ENCODE peak calls at places on chromosomes 6 and 20, in eight cellular contexts. One of them, this sample, is unnamed.
A peak's percentile ranks its signal among the peaks of the same experiment; 100 is the strongest.

GRCh38 chr6:39003072-39003471 is 45.5 kb upstream of the GLP1R start:
- DNase-seq in IMR-90: no peak
- DNase-seq in BE2C: peak; percentile 18
- DNase-seq in tibial artery: no peak
- DNase-seq in thoracic aorta: no peak
- DNase-seq in endodermal cell: peak; percentile 75
- DNase-seq in upper lobe of right lung: no peak
- DNase-seq in uterus: no peak
- DNase-seq in this sample: peak; percentile 23

GRCh38 chr6:132504757-132505156 is 8.2 kb downstream of the STX7 start:
- DNase-seq in BE2C: no peak
- DNase-seq in upper lobe of right lung: no peak
- DNase-seq in tibial artery: no peak
- DNase-seq in uterus: no peak
- DNase-seq in thoracic aorta: no peak
- DNase-seq in IMR-90: no peak
- DNase-seq in endodermal cell: no peak
- DNase-seq in this sample: no peak

GRCh38 chr6:46005254-46005653 is 10.4 kb downstream of the CLIC5 start:
- DNase-seq in tibial artery: no peak
- DNase-seq in BE2C: no peak
- DNase-seq in uterus: no peak
- DNase-seq in IMR-90: no peak
- DNase-seq in thoracic aorta: no peak
- DNase-seq in endodermal cell: no peak
- DNase-seq in upper lobe of right lung: no peak
- DNase-seq in this sample: no peak

GRCh38 chr6:138242987-138243592 is 24.8 kb upstream of the PBOV1 start:
- DNase-seq in uterus: no peak
- DNase-seq in thoracic aorta: no peak
- DNase-seq in BE2C: no peak
- DNase-seq in upper lobe of right lung: no peak
- DNase-seq in IMR-90: no peak
- DNase-seq in endodermal cell: no peak
- DNase-seq in tibial artery: no peak
- DNase-seq in this sample: no peak

GRCh38 chr20:15654208-15654649 is 919.0 kb downstream of the KIF16B start:
- DNase-seq in thoracic aorta: no peak
- DNase-seq in upper lobe of right lung: no peak
- DNase-seq in tibial artery: no peak
- DNase-seq in IMR-90: peak; percentile 49
- DNase-seq in BE2C: peak; percentile 62
- DNase-seq in endodermal cell: peak; percentile 82
- DNase-seq in uterus: no peak
- DNase-seq in this sample: peak; percentile 59

GRCh38 chr6:168182908-168183612 is 104.0 kb upstream of the FRMD1 start:
- DNase-seq in upper lobe of right lung: no peak
- DNase-seq in tibial artery: no peak
- DNase-seq in endodermal cell: peak; percentile 30
- DNase-seq in BE2C: no peak
- DNase-seq in IMR-90: no peak
- DNase-seq in thoracic aorta: no peak
- DNase-seq in uterus: peak; percentile 9
- DNase-seq in this sample: no peak

GRCh38 chr6:27176096-27176495 is 71.4 kb upstream of the PRSS16 start:
- DNase-seq in thoracic aorta: no peak
- DNase-seq in BE2C: no peak
- DNase-seq in endodermal cell: no peak
- DNase-seq in IMR-90: peak; percentile 67
- DNase-seq in tibial artery: no peak
- DNase-seq in uterus: no peak
- DNase-seq in upper lobe of right lung: no peak
- DNase-seq in this sample: no peak

GRCh38 chr6:27605401-27606342 is 132.8 kb upstream of the ZNF184 start:
- DNase-seq in tibial artery: no peak
- DNase-seq in endodermal cell: peak; percentile 97
- DNase-seq in upper lobe of right lung: no peak
- DNase-seq in uterus: no peak
- DNase-seq in thoracic aorta: no peak
- DNase-seq in BE2C: peak; percentile 73
- DNase-seq in IMR-90: peak; percentile 59
- DNase-seq in this sample: peak; percentile 85

GRCh38 chr6:125759184-125759902 is 9.9 kb downstream of the HEY2 start:
- DNase-seq in uterus: no peak
- DNase-seq in thoracic aorta: no peak
- DNase-seq in upper lobe of right lung: no peak
- DNase-seq in IMR-90: no peak
- DNase-seq in endodermal cell: peak; percentile 95
- DNase-seq in BE2C: peak; percentile 81
- DNase-seq in tibial artery: peak; percentile 55
- DNase-seq in this sample: no peak

GRCh38 chr20:63957690-63958441 is 1.6 kb upstream of the UCKL1 start:
- DNase-seq in upper lobe of right lung: no peak
- DNase-seq in tibial artery: no peak
- DNase-seq in thoracic aorta: no peak
- DNase-seq in IMR-90: peak; percentile 23
- DNase-seq in endodermal cell: peak; percentile 93
- DNase-seq in BE2C: peak; percentile 63
- DNase-seq in uterus: no peak
- DNase-seq in this sample: peak; percentile 39

GRCh38 chr6:44390158-44390683 is 2.7 kb downstream of the CDC5L start:
- DNase-seq in IMR-90: no peak
- DNase-seq in thoracic aorta: no peak
- DNase-seq in uterus: no peak
- DNase-seq in endodermal cell: no peak
- DNase-seq in BE2C: no peak
- DNase-seq in upper lobe of right lung: no peak
- DNase-seq in tibial artery: no peak
- DNase-seq in this sample: no peak

GRCh38 chr6:44388135-44388487 is 605 bp downstream of the CDC5L start:
- DNase-seq in upper lobe of right lung: no peak
- DNase-seq in IMR-90: no peak
- DNase-seq in endodermal cell: no peak
- DNase-seq in BE2C: no peak
- DNase-seq in tibial artery: no peak
- DNase-seq in thoracic aorta: no peak
- DNase-seq in uterus: no peak
- DNase-seq in this sample: no peak

GRCh38 chr6:44387346-44388134 is at the start of gene CDC5L:
- DNase-seq in thoracic aorta: peak; percentile 86
- DNase-seq in uterus: peak; percentile 98
- DNase-seq in upper lobe of right lung: peak; percentile 94
- DNase-seq in BE2C: peak; percentile 97
- DNase-seq in endodermal cell: peak; percentile 97
- DNase-seq in IMR-90: peak; percentile 100
- DNase-seq in tibial artery: peak; percentile 96
- DNase-seq in this sample: peak; percentile 99

GRCh38 chr6:44386929-44387345 is 569 bp upstream of the CDC5L start:
- DNase-seq in uterus: peak; percentile 34
- DNase-seq in upper lobe of right lung: no peak
- DNase-seq in thoracic aorta: no peak
- DNase-seq in IMR-90: peak; percentile 37
- DNase-seq in BE2C: no peak
- DNase-seq in endodermal cell: no peak
- DNase-seq in tibial artery: no peak
- DNase-seq in this sample: no peak

GRCh38 chr6:44388876-44389275 is 1.4 kb downstream of the CDC5L start:
- DNase-seq in endodermal cell: no peak
- DNase-seq in BE2C: no peak
- DNase-seq in tibial artery: no peak
- DNase-seq in upper lobe of right lung: no peak
- DNase-seq in thoracic aorta: no peak
- DNase-seq in uterus: no peak
- DNase-seq in IMR-90: no peak
- DNase-seq in this sample: no peak
- H3K4me3 ChIP-seq in endodermal cell: peak overlapping the region; percentile 95
- H3K4me3 ChIP-seq in BE2C: peak overlapping the region; percentile 85
- H3K4me3 ChIP-seq in tibial artery: peak overlapping the region; percentile 68
- H3K4me3 ChIP-seq in upper lobe of right lung: peak overlapping the region; percentile 98
- H3K4me3 ChIP-seq in thoracic aorta: peak overlapping the region; percentile 95
- H3K4me3 ChIP-seq in uterus: peak overlapping the region; percentile 56
- H3K4me3 ChIP-seq in IMR-90: no peak overlapping the region
- H3K4me3 ChIP-seq in this sample: peak overlapping the region; percentile 70

DNA sequence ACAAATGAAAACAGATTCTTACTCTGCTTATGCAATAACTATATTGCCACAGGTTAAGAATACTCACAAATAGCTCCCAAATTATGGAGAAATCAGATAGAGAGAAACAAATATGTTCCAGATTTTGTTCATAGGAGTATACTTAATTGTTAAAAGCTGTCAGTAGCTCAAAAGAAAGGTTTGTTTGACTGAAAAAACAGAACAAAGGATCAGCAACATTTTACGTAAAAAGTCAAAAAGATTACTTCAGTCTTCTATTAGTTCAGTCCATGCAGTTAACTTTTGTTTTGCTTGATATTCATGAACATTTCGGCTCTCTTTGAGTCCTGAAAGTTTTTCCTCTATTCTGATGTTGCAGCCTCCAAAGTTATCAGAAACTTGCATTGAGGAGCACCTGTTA is 13.4 kb upstream of the NANP start:
- DNase-seq in uterus: no peak
- DNase-seq in tibial artery: no peak
- DNase-seq in endodermal cell: no peak
- DNase-seq in BE2C: no peak
- DNase-seq in IMR-90: no peak
- DNase-seq in thoracic aorta: no peak
- DNase-seq in upper lobe of right lung: no peak
- DNase-seq in this sample: no peak
- H3K4me1 ChIP-seq in uterus: no peaks in the 10 kb centered on the region
- H3K4me1 ChIP-seq in tibial artery: no peaks in the 10 kb centered on the region
- H3K4me1 ChIP-seq in endodermal cell: no peaks in the 10 kb centered on the region
- H3K4me1 ChIP-seq in BE2C: no peaks in the 10 kb centered on the region
- H3K4me1 ChIP-seq in IMR-90: no peaks in the 10 kb centered on the region
- H3K4me1 ChIP-seq in thoracic aorta: no peaks in the 10 kb centered on the region
- H3K4me1 ChIP-seq in upper lobe of right lung: no peaks in the 10 kb centered on the region
- H3K4me1 ChIP-seq in this sample: no peaks in the 10 kb centered on the region

GRCh38 chr6:13662651-13663334 is 47.7 kb downstream of the NOL7 start:
- DNase-seq in thoracic aorta: no peak
- DNase-seq in upper lobe of right lung: no peak
- DNase-seq in uterus: no peak
- DNase-seq in IMR-90: no peak
- DNase-seq in BE2C: no peak
- DNase-seq in endodermal cell: no peak
- DNase-seq in tibial artery: no peak
- DNase-seq in this sample: no peak

GRCh38 chr6:13663986-13664385 is 47.6 kb downstream of the RANBP9 start:
- DNase-seq in thoracic aorta: no peak
- DNase-seq in endodermal cell: no peak
- DNase-seq in upper lobe of right lung: no peak
- DNase-seq in tibial artery: no peak
- DNase-seq in IMR-90: no peak
- DNase-seq in uterus: no peak
- DNase-seq in BE2C: no peak
- DNase-seq in this sample: no peak

GRCh38 chr6:13661647-13662046 is 46.5 kb downstream of the NOL7 start:
- DNase-seq in uterus: no peak
- DNase-seq in BE2C: no peak
- DNase-seq in upper lobe of right lung: no peak
- DNase-seq in tibial artery: no peak
- DNase-seq in thoracic aorta: no peak
- DNase-seq in IMR-90: no peak
- DNase-seq in endodermal cell: no peak
- DNase-seq in this sample: no peak

GRCh38 chr6:13660273-13660672 is 45.1 kb downstream of the NOL7 start:
- DNase-seq in upper lobe of right lung: no peak
- DNase-seq in BE2C: no peak
- DNase-seq in IMR-90: no peak
- DNase-seq in uterus: no peak
- DNase-seq in tibial artery: no peak
- DNase-seq in endodermal cell: no peak
- DNase-seq in thoracic aorta: no peak
- DNase-seq in this sample: no peak

DNA sequence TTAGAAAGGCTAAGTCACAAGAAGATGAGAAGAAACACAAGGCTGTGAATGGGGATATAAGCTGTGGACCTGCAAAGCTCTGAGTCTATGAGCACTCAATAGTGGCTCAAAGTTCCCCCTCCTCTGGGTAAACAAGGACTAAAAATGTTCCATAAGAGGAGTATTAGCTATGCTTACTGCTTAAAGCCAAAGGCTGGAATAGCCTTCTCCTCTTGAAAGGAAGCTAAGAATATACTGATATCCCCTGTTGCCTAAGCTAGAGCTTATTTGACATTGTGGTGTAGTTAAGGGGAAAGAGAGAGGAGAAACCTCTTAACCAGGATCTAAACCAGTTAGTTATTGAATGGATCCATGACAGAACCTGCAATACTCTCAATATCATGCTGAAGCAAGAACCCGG is 45.8 kb downstream of the NOL7 start:
- DNase-seq in tibial artery: no peak
- DNase-seq in upper lobe of right lung: no peak
- DNase-seq in IMR-90: no peak
- DNase-seq in BE2C: no peak
- DNase-seq in uterus: no peak
- DNase-seq in endodermal cell: no peak
- DNase-seq in thoracic aorta: no peak
- DNase-seq in this sample: no peak
- H3K9me3 ChIP-seq in tibial artery: no peaks in the 10 kb centered on the region
- H3K9me3 ChIP-seq in upper lobe of right lung: no peaks in the 10 kb centered on the region
- H3K9me3 ChIP-seq in IMR-90: no peaks in the 10 kb centered on the region
- H3K9me3 ChIP-seq in BE2C: no peaks in the 10 kb centered on the region
- H3K9me3 ChIP-seq in uterus: no peaks in the 10 kb centered on the region
- H3K9me3 ChIP-seq in endodermal cell: no peaks in the 10 kb centered on the region
- H3K9me3 ChIP-seq in thoracic aorta: no peaks in the 10 kb centered on the region
- H3K9me3 ChIP-seq in this sample: no peaks in the 10 kb centered on the region

GRCh38 chr6:142938510-142938909 is 6.5 kb downstream of the HIVEP2 start:
- DNase-seq in thoracic aorta: no peak
- DNase-seq in IMR-90: no peak
- DNase-seq in upper lobe of right lung: no peak
- DNase-seq in BE2C: no peak
- DNase-seq in uterus: no peak
- DNase-seq in endodermal cell: no peak
- DNase-seq in tibial artery: no peak
- DNase-seq in this sample: no peak
- H3K4me3 ChIP-seq in thoracic aorta: no peak overlapping the region
- H3K4me3 ChIP-seq in IMR-90: no peak overlapping the region
- H3K4me3 ChIP-seq in upper lobe of right lung: no peak overlapping the region
- H3K4me3 ChIP-seq in BE2C: no peak overlapping the region
- H3K4me3 ChIP-seq in uterus: no peak overlapping the region
- H3K4me3 ChIP-seq in endodermal cell: no peak overlapping the region
- H3K4me3 ChIP-seq in tibial artery: no peak overlapping the region
- H3K4me3 ChIP-seq in this sample: no peak overlapping the region

This sample was measured in A673.